ENCODE peak calls at places on chromosome 11, in nine cellular contexts. One of them, this sample, is unnamed.

GRCh38 chr11:48090174-48090573 is 109.8 kb downstream of the PTPRJ start:
- DNase-seq in HL-60: no peak
- DNase-seq in endothelial cell of umbilical vein: no peak
- DNase-seq in HCT116: no peak
- DNase-seq in SK-N-SH: no peak
- DNase-seq in stomach: no peak
- DNase-seq in H1: no peak
- DNase-seq in esophagus muscularis mucosa: no peak
- DNase-seq in spleen: no peak
- DNase-seq in this sample: no peak

GRCh38 chr11:74689666-74690065 is 41.6 kb downstream of the CHRDL2 start:
- DNase-seq in HL-60: no peak
- DNase-seq in endothelial cell of umbilical vein: no peak
- DNase-seq in HCT116: no peak
- DNase-seq in SK-N-SH: no peak
- DNase-seq in stomach: no peak
- DNase-seq in H1: no peak
- DNase-seq in esophagus muscularis mucosa: no peak
- DNase-seq in spleen: peak; percentile 2
- DNase-seq in this sample: no peak

GRCh38 chr11:99244613-99245012 is 223.9 kb downstream of the CNTN5 start:
- DNase-seq in HL-60: no peak
- DNase-seq in endothelial cell of umbilical vein: no peak
- DNase-seq in HCT116: no peak
- DNase-seq in SK-N-SH: no peak
- DNase-seq in stomach: no peak
- DNase-seq in H1: no peak
- DNase-seq in esophagus muscularis mucosa: no peak
- DNase-seq in spleen: no peak
- DNase-seq in this sample: no peak

GRCh38 chr11:122264121-122264520 is 148.1 kb upstream of the BLID start:
- DNase-seq in HL-60: no peak
- DNase-seq in endothelial cell of umbilical vein: no peak
- DNase-seq in HCT116: no peak
- DNase-seq in SK-N-SH: no peak
- DNase-seq in stomach: no peak
- DNase-seq in H1: no peak
- DNase-seq in esophagus muscularis mucosa: no peak
- DNase-seq in spleen: no peak
- DNase-seq in this sample: no peak

GRCh38 chr11:44467931-44468330 is 97.5 kb upstream of the CD82 start:
- DNase-seq in HL-60: no peak
- DNase-seq in endothelial cell of umbilical vein: no peak
- DNase-seq in HCT116: no peak
- DNase-seq in SK-N-SH: no peak
- DNase-seq in stomach: no peak
- DNase-seq in H1: no peak
- DNase-seq in esophagus muscularis mucosa: no peak
- DNase-seq in spleen: no peak
- DNase-seq in this sample: no peak

GRCh38 chr11:110518809-110519514 is 89.2 kb downstream of the FDX1 start:
- DNase-seq in HL-60: no peak
- DNase-seq in endothelial cell of umbilical vein: no peak
- DNase-seq in HCT116: no peak
- DNase-seq in SK-N-SH: no peak
- DNase-seq in stomach: no peak
- DNase-seq in H1: no peak
- DNase-seq in esophagus muscularis mucosa: peak; percentile 78
- DNase-seq in spleen: no peak
- DNase-seq in this sample: no peak

GRCh38 chr11:121521145-121522042 is 68.6 kb upstream of the SORL1-AS1 start:
- DNase-seq in HL-60: peak; percentile 19
- DNase-seq in endothelial cell of umbilical vein: no peak
- DNase-seq in HCT116: no peak
- DNase-seq in SK-N-SH: no peak
- DNase-seq in stomach: no peak
- DNase-seq in H1: no peak
- DNase-seq in esophagus muscularis mucosa: no peak
- DNase-seq in spleen: no peak
- DNase-seq in this sample: no peak

GRCh38 chr11:122668562-122669090 is 13.1 kb downstream of the UBASH3B start:
- DNase-seq in HL-60: no peak
- DNase-seq in endothelial cell of umbilical vein: peak; percentile 20
- DNase-seq in HCT116: peak; percentile 34
- DNase-seq in SK-N-SH: no peak
- DNase-seq in stomach: no peak
- DNase-seq in H1: no peak
- DNase-seq in esophagus muscularis mucosa: no peak
- DNase-seq in spleen: no peak
- DNase-seq in this sample: no peak

GRCh38 chr11:33670250-33671011 is 30.2 kb downstream of the C11orf91 start:
- DNase-seq in HL-60: no peak
- DNase-seq in endothelial cell of umbilical vein: peak; percentile 12
- DNase-seq in HCT116: no peak
- DNase-seq in SK-N-SH: no peak
- DNase-seq in stomach: no peak
- DNase-seq in H1: no peak
- DNase-seq in esophagus muscularis mucosa: no peak
- DNase-seq in spleen: no peak
- DNase-seq in this sample: no peak

GRCh38 chr11:73553266-73553665 is 44.6 kb downstream of the FAM168A start:
- DNase-seq in HL-60: no peak
- DNase-seq in endothelial cell of umbilical vein: no peak
- DNase-seq in HCT116: no peak
- DNase-seq in SK-N-SH: no peak
- DNase-seq in stomach: no peak
- DNase-seq in H1: no peak
- DNase-seq in esophagus muscularis mucosa: no peak
- DNase-seq in spleen: no peak
- DNase-seq in this sample: no peak

GRCh38 chr11:81007046-81007445 is 1566.2 kb upstream of the TENM4 start:
- DNase-seq in HL-60: no peak
- DNase-seq in endothelial cell of umbilical vein: peak; percentile 40
- DNase-seq in HCT116: no peak
- DNase-seq in SK-N-SH: peak; percentile 10
- DNase-seq in stomach: no peak
- DNase-seq in H1: no peak
- DNase-seq in esophagus muscularis mucosa: no peak
- DNase-seq in spleen: no peak
- DNase-seq in this sample: no peak

GRCh38 chr11:116771935-116772334 is 852 bp downstream of the BUD13 start:
- DNase-seq in HL-60: no peak
- DNase-seq in endothelial cell of umbilical vein: no peak
- DNase-seq in HCT116: no peak
- DNase-seq in SK-N-SH: no peak
- DNase-seq in stomach: no peak
- DNase-seq in H1: no peak
- DNase-seq in esophagus muscularis mucosa: no peak
- DNase-seq in spleen: no peak
- DNase-seq in this sample: no peak
- H3K27ac ChIP-seq in HL-60: peak overlapping the region; percentile 94
- H3K27ac ChIP-seq in endothelial cell of umbilical vein: peak overlapping the region; percentile 89
- H3K27ac ChIP-seq in HCT116: peak overlapping the region; percentile 91
- H3K27ac ChIP-seq in SK-N-SH: peak overlapping the region; percentile 84
- H3K27ac ChIP-seq in stomach: peak overlapping the region; percentile 94
- H3K27ac ChIP-seq in H1: peak overlapping the region; percentile 90
- H3K27ac ChIP-seq in esophagus muscularis mucosa: peak overlapping the region; percentile 91
- H3K27ac ChIP-seq in spleen: peak overlapping the region; percentile 93
- H3K27ac ChIP-seq in this sample: peak overlapping the region; percentile 89

GRCh38 chr11:587978-588380 is 11.7 kb downstream of the PHRF1 start:
- DNase-seq in HL-60: peak; percentile 93
- DNase-seq in endothelial cell of umbilical vein: no peak
- DNase-seq in HCT116: no peak
- DNase-seq in SK-N-SH: no peak
- DNase-seq in stomach: no peak
- DNase-seq in H1: no peak
- DNase-seq in esophagus muscularis mucosa: no peak
- DNase-seq in spleen: no peak
- DNase-seq in this sample: no peak

GRCh38 chr11:584287-584686 is 8.0 kb downstream of the PHRF1 start:
- DNase-seq in HL-60: no peak
- DNase-seq in endothelial cell of umbilical vein: no peak
- DNase-seq in HCT116: no peak
- DNase-seq in SK-N-SH: no peak
- DNase-seq in stomach: no peak
- DNase-seq in H1: no peak
- DNase-seq in esophagus muscularis mucosa: no peak
- DNase-seq in spleen: no peak
- DNase-seq in this sample: no peak

GRCh38 chr11:589798-590197 is 13.5 kb downstream of the PHRF1 start:
- DNase-seq in HL-60: no peak
- DNase-seq in endothelial cell of umbilical vein: no peak
- DNase-seq in HCT116: no peak
- DNase-seq in SK-N-SH: no peak
- DNase-seq in stomach: no peak
- DNase-seq in H1: no peak
- DNase-seq in esophagus muscularis mucosa: no peak
- DNase-seq in spleen: no peak
- DNase-seq in this sample: no peak

GRCh38 chr11:587546-587945 is 11.3 kb downstream of the PHRF1 start:
- DNase-seq in HL-60: no peak
- DNase-seq in endothelial cell of umbilical vein: no peak
- DNase-seq in HCT116: no peak
- DNase-seq in SK-N-SH: no peak
- DNase-seq in stomach: no peak
- DNase-seq in H1: no peak
- DNase-seq in esophagus muscularis mucosa: no peak
- DNase-seq in spleen: no peak
- DNase-seq in this sample: no peak

DNA sequence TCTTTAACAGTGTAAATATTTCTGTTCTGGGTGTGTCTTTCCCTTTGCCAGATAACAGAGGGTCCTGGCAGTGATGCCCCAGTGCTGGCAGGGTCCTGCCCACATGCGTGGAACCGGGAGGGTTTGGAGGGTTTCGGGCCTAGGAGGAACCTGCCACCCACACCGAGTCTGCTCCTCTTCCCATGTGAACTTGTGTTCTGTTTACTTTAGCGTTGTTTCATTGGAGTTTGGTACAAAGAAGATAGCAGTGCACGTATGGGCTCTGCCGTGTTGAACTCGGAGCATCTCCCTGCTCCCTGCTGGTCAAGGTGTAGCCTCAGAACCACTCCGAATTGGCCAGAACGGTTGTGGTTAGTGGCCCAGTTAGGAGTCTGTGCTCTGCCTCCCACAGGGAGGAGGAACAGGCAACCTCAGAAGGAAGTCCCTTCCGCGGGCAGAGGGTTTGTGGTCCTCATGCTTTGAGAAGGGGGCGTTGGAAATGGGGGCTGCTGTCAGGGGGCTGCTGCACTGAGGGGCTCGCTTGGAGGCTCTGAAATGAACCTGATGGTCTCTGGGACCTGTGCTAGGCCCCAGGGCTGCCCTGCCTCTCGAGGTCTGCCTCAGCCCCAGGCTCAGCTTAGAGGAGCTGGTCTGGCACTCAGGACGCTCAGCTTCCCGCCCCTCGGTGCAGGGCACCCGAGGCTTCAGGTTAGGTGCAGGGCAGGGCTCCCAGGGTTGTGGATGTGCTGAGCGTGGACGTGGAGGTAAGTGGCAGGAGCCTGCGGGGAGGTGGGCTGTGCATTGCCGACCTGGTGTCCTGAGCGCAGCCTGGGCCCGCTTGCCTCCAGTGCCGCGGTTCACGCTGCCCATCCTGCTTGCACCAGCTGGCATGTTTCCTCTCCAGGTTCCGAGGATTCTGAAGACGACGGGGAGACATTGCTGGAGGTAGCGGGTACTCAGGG is 10.4 kb downstream of the PHRF1 start:
- DNase-seq in HL-60: no peak
- DNase-seq in endothelial cell of umbilical vein: no peak
- DNase-seq in HCT116: no peak
- DNase-seq in SK-N-SH: no peak
- DNase-seq in stomach: no peak
- DNase-seq in H1: no peak
- DNase-seq in esophagus muscularis mucosa: no peak
- DNase-seq in spleen: no peak
- DNase-seq in this sample: no peak
- TF ChIP-seq POLR2AphosphoS5 in HL-60: no peak
- TF ChIP-seq POLR2AphosphoS5 in endothelial cell of umbilical vein: no peak
- TF ChIP-seq POLR2AphosphoS5 in HCT116: no peak
- TF ChIP-seq POLR2AphosphoS5 in SK-N-SH: no peak
- TF ChIP-seq POLR2AphosphoS5 in stomach: no peak
- TF ChIP-seq POLR2AphosphoS5 in H1: no peak
- TF ChIP-seq POLR2AphosphoS5 in esophagus muscularis mucosa: no peak
- TF ChIP-seq POLR2AphosphoS5 in spleen: no peak
- TF ChIP-seq POLR2AphosphoS5 in this sample: no peak

DNA sequence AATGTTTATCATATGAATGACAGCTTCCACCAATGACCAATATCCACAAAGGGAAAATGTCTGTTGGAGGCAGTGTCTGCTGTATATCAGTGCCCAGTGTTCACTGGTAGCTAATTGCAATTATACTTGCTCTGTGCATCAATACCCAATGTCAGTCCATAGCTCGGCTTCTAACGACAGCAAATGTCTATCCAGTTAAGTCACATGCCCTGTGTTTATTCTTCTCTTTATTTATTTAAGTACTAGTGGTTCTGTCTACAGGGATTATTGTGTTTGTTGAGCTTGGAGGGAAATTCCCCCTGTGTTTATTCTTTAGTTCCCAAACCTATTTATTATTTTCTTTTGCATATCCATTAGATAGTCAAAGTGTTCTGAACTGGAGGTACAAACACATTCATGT is 18.6 kb downstream of the TSKU start:
- DNase-seq in HL-60: no peak
- DNase-seq in endothelial cell of umbilical vein: no peak
- DNase-seq in HCT116: no peak
- DNase-seq in SK-N-SH: no peak
- DNase-seq in stomach: no peak
- DNase-seq in H1: no peak
- DNase-seq in esophagus muscularis mucosa: peak; percentile 64
- DNase-seq in spleen: no peak
- DNase-seq in this sample: no peak
- H3K4me3 ChIP-seq in HL-60: no peak overlapping the region
- H3K4me3 ChIP-seq in endothelial cell of umbilical vein: no peak overlapping the region
- H3K4me3 ChIP-seq in HCT116: no peak overlapping the region
- H3K4me3 ChIP-seq in SK-N-SH: no peak overlapping the region
- H3K4me3 ChIP-seq in stomach: no peak overlapping the region
- H3K4me3 ChIP-seq in H1: no peak overlapping the region
- H3K4me3 ChIP-seq in esophagus muscularis mucosa: no peak overlapping the region
- H3K4me3 ChIP-seq in spleen: no peak overlapping the region
- H3K4me3 ChIP-seq in this sample: no peak overlapping the region

DNA sequence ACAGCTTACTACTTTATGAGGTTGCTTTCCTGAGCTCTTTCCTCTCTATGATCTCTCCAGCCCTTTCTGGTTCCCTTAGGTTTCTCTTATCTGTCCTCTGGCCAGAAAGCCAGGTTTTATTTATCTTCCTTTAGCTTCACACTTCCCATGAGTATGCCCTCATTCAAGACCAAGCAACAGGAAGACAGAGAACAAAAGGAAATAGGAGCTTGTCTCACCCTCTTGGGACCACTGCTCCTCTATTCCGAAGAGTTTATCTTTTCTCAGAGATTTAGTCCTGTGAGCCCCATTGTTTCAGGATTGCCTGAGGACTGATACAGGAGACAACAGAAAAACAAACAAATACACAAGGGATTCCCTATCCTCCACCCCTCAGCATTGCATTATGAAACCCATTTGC is 62.4 kb upstream of the CCDC179 start:
- DNase-seq in HL-60: no peak
- DNase-seq in endothelial cell of umbilical vein: peak; percentile 34
- DNase-seq in HCT116: no peak
- DNase-seq in SK-N-SH: no peak
- DNase-seq in stomach: no peak
- DNase-seq in H1: no peak
- DNase-seq in esophagus muscularis mucosa: no peak
- DNase-seq in spleen: no peak
- DNase-seq in this sample: no peak
- H3K27ac ChIP-seq in HL-60: no peak overlapping the region
- H3K27ac ChIP-seq in endothelial cell of umbilical vein: no peak overlapping the region
- H3K27ac ChIP-seq in HCT116: no peak overlapping the region
- H3K27ac ChIP-seq in SK-N-SH: no peak overlapping the region
- H3K27ac ChIP-seq in stomach: no peak overlapping the region
- H3K27ac ChIP-seq in H1: no peak overlapping the region
- H3K27ac ChIP-seq in esophagus muscularis mucosa: no peak overlapping the region
- H3K27ac ChIP-seq in spleen: no peak overlapping the region
- H3K27ac ChIP-seq in this sample: no peak overlapping the region